ENCODE peak calls at places on chromosomes 7 and 10, in five cellular contexts. T is sigmoid colon, C is heart left ventricle, E is uterus, P is body of pancreas. W is an unnamed sample. For H3K9me3, the result is how much of the 10 kb centered on the place peaks cover.

GRCh38 chr7:37942934-37943610 is 22.6 kb downstream of the EPDR1 start:
- DNase-seq in C (peak), T (peak), P (peak), E (peak), W (no peak)

GRCh38 chr10:71576842-71577241 is 142.7 kb downstream of the C10orf105 start:
- DNase-seq in T (no peak), E (no peak), P (no peak), C (no peak), W (no peak)

GRCh38 chr10:35517431-35518181 is 87.5 kb upstream of the GJD4 start:
- DNase-seq in E (peak), T (no peak), C (no peak), P (no peak), W (no peak)

GRCh38 chr10:77105756-77106155 is 531.9 kb downstream of the KCNMA1 start:
- DNase-seq in E (no peak), P (no peak), C (no peak), T (no peak), W (no peak)

GRCh38 chr10:72832701-72833100 is 60.8 kb upstream of the OIT3 start:
- DNase-seq in T (no peak), E (no peak), C (no peak), P (no peak), W (no peak)

GRCh38 chr7:35036361-35037171 is 719 bp downstream of the DPY19L1 start:
- DNase-seq in C (peak), E (peak), P (peak), T (peak), W (peak)

GRCh38 chr7:22821702-22822485 is 755 bp downstream of the TOMM7 start:
- DNase-seq in E (no peak), P (no peak), C (no peak), T (no peak), W (no peak)

GRCh38 chr10:126634915-126635314 is 35.6 kb downstream of the C10orf90 start:
- DNase-seq in E (no peak), P (no peak), C (no peak), T (no peak), W (peak)

GRCh38 chr7:134004829-134005505 is 122.2 kb upstream of the LRGUK start:
- DNase-seq in P (no peak), E (no peak), C (no peak), T (no peak), W (no peak)

GRCh38 chr10:66780796-66781195 is 145.0 kb upstream of the LRRTM3 start:
- DNase-seq in E (no peak), T (no peak), C (no peak), P (no peak), W (no peak)

GRCh38 chr7:44853391-44853790 is 5.5 kb upstream of the H2AZ2 start:
- DNase-seq in T (no peak), C (no peak), E (no peak), P (no peak), W (no peak)

GRCh38 chr7:71313562-71313961 is 181.6 kb downstream of the GALNT17 start:
- DNase-seq in C (no peak), P (no peak), T (no peak), E (no peak), W (no peak)

GRCh38 chr10:30028006-30028441 is 31.4 kb downstream of the JCAD start:
- DNase-seq in C (peak), P (peak), E (no peak), T (peak), W (no peak)

GRCh38 chr10:49518982-49519578 is 19.8 kb downstream of the ERCC6 start:
- DNase-seq in P (peak), C (no peak), E (no peak), T (no peak), W (no peak)

GRCh38 chr10:60073397-60073780 is 167.0 kb upstream of the CCDC6 start:
- DNase-seq in C (no peak), P (no peak), T (no peak), E (no peak), W (no peak)

GRCh38 chr7:157840913-157841756 is 504.3 kb downstream of the DNAJB6 start:
- DNase-seq in C (no peak), T (no peak), E (no peak), P (no peak), W (no peak)

GRCh38 chr7:140028311-140028710 is 34.4 kb downstream of the PARP12 start:
- DNase-seq in E (no peak), C (no peak), T (no peak), P (no peak), W (no peak)

GRCh38 chr7:73832806-73833205 is 2.0 kb downstream of the CLDN4 start:
- DNase-seq in C (no peak), P (no peak), E (no peak), T (no peak), W (no peak)

GRCh38 chr7:27183682-27184341 is 1.2 kb downstream of the HOXA11 start:
- DNase-seq in E (peak), P (peak), T (peak), C (no peak), W (no peak)

GRCh38 chr10:95876756-95877155 is 31.0 kb upstream of the CC2D2B start:
- DNase-seq in C (no peak), E (no peak), P (no peak), T (no peak), W (no peak)

GRCh38 chr10:95872158-95872711 is 35.5 kb upstream of the CC2D2B start:
- DNase-seq in T (no peak), C (no peak), E (no peak), P (no peak), W (no peak)

GRCh38 chr10:95877881-95878280 is 29.9 kb upstream of the CC2D2B start:
- DNase-seq in C (no peak), T (no peak), E (no peak), P (no peak), W (no peak)

GRCh38 chr10:95873651-95874050 is 34.1 kb upstream of the CC2D2B start:
- DNase-seq in E (no peak), P (no peak), C (no peak), T (no peak), W (no peak)

DNA sequence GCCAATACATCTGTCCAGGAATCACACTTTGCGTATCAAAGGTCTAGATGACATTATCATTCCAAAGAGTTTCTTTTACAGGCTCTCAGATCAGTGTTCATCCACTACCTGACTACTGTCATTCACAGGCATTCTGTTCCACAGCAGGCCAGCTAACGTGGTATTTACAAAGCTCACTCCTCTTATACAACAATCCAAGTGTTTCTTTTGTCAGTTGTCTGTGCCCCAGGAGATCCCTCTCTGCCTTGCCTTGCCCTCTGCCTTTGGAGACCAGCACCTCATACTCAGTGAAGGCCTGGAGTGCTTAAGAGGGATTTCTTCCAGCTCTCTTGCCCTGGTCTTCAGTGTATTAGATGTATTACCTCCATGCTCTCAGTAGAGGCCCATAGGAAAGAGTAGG is 34.6 kb upstream of the CC2D2B start:
- DNase-seq in C (no peak), T (no peak), E (no peak), P (no peak), W (no peak)
- TF ChIP-seq POLR2A in C (no peak), T (no peak), E (no peak), P (no peak), W (no peak)

GRCh38 chr7:99992330-99993037 is 16.7 kb upstream of the AZGP1 start:
- DNase-seq in T (no peak), E (no peak), C (no peak), P (no peak), W (no peak)

GRCh38 chr7:99987846-99988245 is 12.0 kb upstream of the AZGP1 start:
- DNase-seq in C (no peak), T (no peak), E (no peak), P (no peak), W (no peak)

GRCh38 chr7:99984593-99984992 is 8.8 kb upstream of the AZGP1 start:
- DNase-seq in E (no peak), T (no peak), C (no peak), P (no peak), W (no peak)

GRCh38 chr7:99994819-99995218 is 19.0 kb upstream of the AZGP1 start:
- DNase-seq in T (no peak), P (no peak), C (no peak), E (no peak), W (no peak)

DNA sequence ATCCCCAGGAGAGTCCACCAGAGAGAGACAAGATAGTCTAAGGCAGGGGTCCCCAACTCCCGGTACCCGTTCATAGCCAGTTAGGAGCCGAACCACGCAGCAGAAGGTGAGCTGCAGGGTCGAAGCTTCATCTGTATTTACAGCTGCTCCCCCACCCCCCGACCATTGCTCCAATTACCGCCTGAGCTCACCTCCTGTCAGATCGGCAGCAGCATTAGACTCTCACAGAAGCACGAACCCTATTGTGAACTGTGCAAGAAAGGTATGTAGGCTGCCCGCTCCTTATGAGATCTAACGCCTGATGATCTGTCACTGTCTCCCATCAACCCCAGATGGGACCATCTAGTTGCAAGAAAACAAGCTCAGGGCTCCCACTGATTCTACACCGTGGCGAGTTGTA is 14.6 kb upstream of the AZGP1 start:
- DNase-seq in E (no peak), P (no peak), T (no peak), C (no peak), W (no peak)
- H3K4me3 ChIP-seq in E (no peak), P (no peak), T (peak), C (no peak), W (peak)

DNA sequence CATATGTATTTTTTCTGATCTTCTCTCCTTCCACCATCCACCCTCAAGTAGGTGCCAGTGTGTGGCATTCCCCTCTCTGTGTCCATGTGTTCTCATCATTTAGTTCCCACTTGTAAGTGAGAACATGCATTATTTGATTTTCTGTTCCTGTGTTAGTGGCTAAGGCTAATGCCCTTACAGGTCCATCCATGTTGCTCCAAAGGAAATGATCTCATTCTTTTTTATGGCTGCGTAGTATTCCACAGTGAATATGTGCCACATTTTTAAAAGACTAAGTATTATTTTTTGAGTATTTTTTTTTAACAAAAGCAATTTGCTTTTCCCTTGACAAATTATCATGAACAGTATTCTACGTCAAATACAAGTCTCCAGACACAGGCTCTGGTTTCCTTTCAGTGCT is 86.4 kb upstream of the ZNF746 start:
- DNase-seq in P (no peak), T (no peak), E (no peak), C (no peak), W (no peak)
- H3K9me3 ChIP-seq in P (under half), T (under half), E (under half), C (under half), W (under half)

GRCh38 chr7:2644514-2645273 is 12.9 kb downstream of the TTYH3 start:
- DNase-seq in T (peak), E (no peak), C (no peak), P (no peak), W (no peak)

GRCh38 chr7:2643386-2644229 is 11.8 kb downstream of the TTYH3 start:
- DNase-seq in C (no peak), P (no peak), E (no peak), T (peak), W (no peak)

GRCh38 chr7:2646336-2646679 is 14.5 kb downstream of the TTYH3 start:
- DNase-seq in E (no peak), T (no peak), C (no peak), P (no peak), W (no peak)

GRCh38 chr7:2646680-2647571 is 15.1 kb downstream of the TTYH3 start:
- DNase-seq in T (no peak), C (no peak), E (no peak), P (no peak), W (no peak)

DNA sequence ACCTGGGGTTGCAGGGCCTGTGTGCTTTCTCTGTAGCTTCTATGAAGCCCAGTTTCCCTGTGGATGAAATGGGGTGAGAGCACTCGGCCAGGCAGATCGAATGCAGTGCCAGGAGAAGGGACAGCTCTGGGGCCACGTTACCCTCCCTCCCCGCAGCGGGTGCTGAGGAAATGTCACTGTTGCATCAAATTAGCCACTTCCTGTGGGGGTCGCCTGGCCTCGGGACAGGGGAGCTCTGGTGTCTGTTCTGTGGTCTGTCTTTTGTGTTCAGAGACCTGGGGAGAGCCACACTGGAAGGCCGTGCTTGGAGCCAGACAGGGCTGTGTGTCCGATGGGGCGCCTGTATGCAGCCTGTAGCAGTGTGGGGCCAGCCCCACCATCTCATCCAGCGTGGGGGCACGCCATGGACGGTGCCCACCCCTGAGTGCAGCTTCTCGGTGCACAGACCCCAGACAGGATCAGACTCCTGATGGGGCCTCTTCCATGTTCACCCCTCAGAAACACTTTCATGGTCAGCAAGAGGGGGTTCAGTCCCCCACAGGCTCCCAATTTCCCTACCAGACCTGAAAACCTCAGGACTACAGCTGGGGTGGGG is 13.6 kb downstream of the TTYH3 start:
- DNase-seq in T (no peak), C (no peak), P (no peak), E (no peak), W (no peak)
- TF ChIP-seq POLR2A in T (no peak), C (no peak), P (no peak), E (no peak), W (no peak)

DNA sequence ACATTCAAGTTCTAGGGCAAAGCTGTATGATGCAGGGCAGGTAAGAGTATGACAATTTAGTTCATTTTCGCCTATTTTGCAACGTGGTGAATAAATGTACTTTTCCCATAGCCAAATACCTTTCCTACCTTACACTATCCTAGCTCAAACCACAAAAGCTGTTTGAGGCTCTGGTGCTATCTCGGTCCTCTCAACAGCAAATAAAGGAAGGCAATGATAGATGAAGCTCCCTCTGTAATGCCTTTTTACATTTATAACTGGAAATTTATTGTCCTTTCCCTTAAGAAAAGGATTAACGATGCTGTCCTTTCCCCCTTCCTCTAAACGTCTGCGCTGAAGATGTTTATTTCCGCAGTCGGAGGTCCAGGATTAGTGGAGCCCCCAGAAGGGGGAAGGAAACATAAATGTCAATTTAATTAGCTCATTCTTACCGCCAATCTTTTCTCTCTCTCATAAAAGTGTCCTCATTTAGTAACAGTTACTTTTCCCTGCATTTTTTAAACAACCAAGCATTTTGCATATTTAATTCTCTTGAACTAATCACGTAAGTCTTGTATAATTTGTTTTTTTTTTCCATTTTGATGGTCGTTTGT is 114.6 kb downstream of the PIP4K2A start:
- DNase-seq in C (no peak), P (no peak), T (no peak), E (no peak), W (no peak)
- H3K4me3 ChIP-seq in C (no peak), P (no peak), T (no peak), E (no peak), W (no peak)

DNA sequence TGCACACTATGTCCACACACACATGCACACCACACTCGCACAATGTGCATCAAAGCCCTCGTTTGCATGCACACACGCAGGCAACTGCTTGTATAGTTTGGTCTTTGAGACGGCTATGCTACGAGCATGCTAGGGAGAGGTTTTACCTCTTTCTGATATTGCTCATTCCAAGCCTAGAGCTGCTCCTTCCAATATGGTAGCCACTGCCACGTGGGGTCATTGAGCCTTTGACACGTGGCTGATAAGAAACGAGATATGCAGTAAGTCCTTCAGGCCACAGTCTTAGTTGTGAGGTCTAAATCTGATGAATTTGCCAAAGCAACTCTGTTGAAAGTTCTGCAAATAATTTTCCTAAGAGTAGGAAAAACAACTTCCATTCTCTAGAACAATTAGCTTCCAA is 204.4 kb downstream of the KLF6 start:
- DNase-seq in T (no peak), P (no peak), C (no peak), E (no peak), W (no peak)
- H3K9me3 ChIP-seq in T (under half), P (under half), C (under half), E (under half), W (under half)

GRCh38 chr10:63364918-63365317 is 100.9 kb downstream of the JMJD1C start:
- DNase-seq in T (no peak), C (no peak), P (no peak), E (no peak), W (no peak)
- TF ChIP-seq POLR2A in T (no peak), C (no peak), P (no peak), E (no peak), W (no peak)

W was measured in breast epithelium.